ENCODE peak calls at places on chromosome 2, in five cellular contexts. O, E, V, A and R are unnamed samples.

GRCh38 chr2:224775638-224776037 is 59.5 kb upstream of the CCDC195 start:
- DNase-seq in E (no peak), V (no peak), O (no peak), A (no peak), R (no peak)

GRCh38 chr2:26355038-26355995 is 8.7 kb upstream of the ADGRF3 start:
- DNase-seq in O (peak), A (no peak), V (no peak), E (peak), R (peak)

GRCh38 chr2:215171151-215171550 is 32.7 kb upstream of the ABCA12 start:
- DNase-seq in E (no peak), O (peak), A (no peak), V (no peak), R (no peak)

GRCh38 chr2:241895732-241896641 is 26.5 kb downstream of the RTP5 start:
- DNase-seq in O (peak), V (no peak), E (no peak), A (peak), R (no peak)

GRCh38 chr2:229153307-229153706 is 117.8 kb downstream of the PID1 start:
- DNase-seq in O (no peak), V (no peak), A (no peak), E (no peak), R (no peak)

GRCh38 chr2:127455566-127456493 is 37.6 kb downstream of the PROC start:
- DNase-seq in O (no peak), A (no peak), V (no peak), E (no peak), R (no peak)

GRCh38 chr2:176159678-176160250 is 2.7 kb downstream of the HOXD3 start:
- DNase-seq in E (no peak), A (no peak), V (no peak), O (no peak), R (no peak)

GRCh38 chr2:181239400-181239799 is 217.8 kb upstream of the ITGA4 start:
- DNase-seq in A (no peak), O (peak), V (no peak), E (no peak), R (no peak)

GRCh38 chr2:145207884-145208283 is 688.0 kb upstream of the ZEB2 start:
- DNase-seq in V (no peak), A (no peak), E (no peak), O (no peak), R (no peak)

GRCh38 chr2:149152597-149152996 is 114.1 kb downstream of the LYPD6B start:
- DNase-seq in O (no peak), V (no peak), A (no peak), E (no peak), R (no peak)

DNA sequence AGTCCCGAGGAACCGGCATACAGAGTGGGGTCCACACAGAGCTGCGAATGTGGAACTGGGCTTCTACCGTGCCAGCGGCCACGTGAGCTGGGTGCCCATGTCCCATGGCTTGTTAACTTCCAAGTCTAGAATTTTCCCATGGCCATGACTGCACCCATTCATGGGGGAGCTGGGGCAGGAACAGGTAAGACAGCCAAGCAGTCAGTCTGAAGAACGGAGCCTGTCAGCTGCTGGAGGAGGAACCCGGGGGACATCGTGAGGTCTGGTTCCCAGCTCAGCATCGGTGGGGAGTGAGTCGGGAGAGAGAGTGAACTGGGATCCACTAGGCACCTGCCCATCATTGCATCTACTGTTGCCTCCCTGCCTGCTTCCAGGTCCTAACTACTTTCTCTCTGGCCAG is 86.9 kb downstream of the SH3RF3 start:
- DNase-seq in E (no peak), V (no peak), O (no peak), A (no peak), R (no peak)
- H3K27ac ChIP-seq in E (no peak), V (no peak), O (no peak), A (no peak), R (no peak)

GRCh38 chr2:20419007-20419576 is 27.8 kb upstream of the RHOB start:
- DNase-seq in E (no peak), A (peak), V (peak), O (no peak), R (no peak)
- H3K27ac ChIP-seq in E (peak), A (peak), V (peak), O (no peak), R (no peak)

DNA sequence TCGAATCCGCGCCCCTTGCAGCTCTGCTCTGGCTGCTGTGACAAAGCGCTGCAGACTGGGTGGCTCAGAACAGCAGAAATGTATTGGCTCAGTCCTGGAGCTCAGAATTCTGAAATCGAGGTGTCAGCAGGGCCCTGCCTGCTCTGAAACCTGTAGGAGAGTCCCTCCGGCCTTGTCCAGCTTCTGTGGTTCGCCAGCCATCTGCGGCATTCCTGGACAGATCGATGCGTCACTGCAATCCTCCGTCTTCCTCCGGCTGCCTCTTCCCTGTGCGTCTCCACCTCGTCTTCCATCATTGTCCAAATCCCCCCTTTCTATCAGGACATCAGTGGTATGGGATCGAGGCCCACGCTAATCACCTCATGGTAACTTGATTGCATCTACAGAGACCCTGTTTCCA is 115.2 kb downstream of the RNF144A start:
- DNase-seq in O (no peak), V (peak), E (no peak), A (no peak), R (no peak)
- H3K27ac ChIP-seq in O (no peak), V (no peak), E (peak), A (no peak), R (no peak)

GRCh38 chr2:137000790-137001189 is 235.4 kb downstream of the THSD7B start:
- DNase-seq in E (no peak), A (no peak), O (no peak), V (no peak), R (no peak)

GRCh38 chr2:137005173-137005572 is 239.8 kb downstream of the THSD7B start:
- DNase-seq in O (no peak), A (no peak), V (no peak), E (no peak), R (no peak)

GRCh38 chr2:137007905-137008399 is 242.6 kb downstream of the THSD7B start:
- DNase-seq in O (no peak), A (no peak), V (no peak), E (no peak), R (no peak)

GRCh38 chr2:136997550-136997949 is 232.2 kb downstream of the THSD7B start:
- DNase-seq in E (no peak), O (peak), V (no peak), A (no peak), R (no peak)

GRCh38 chr2:137002911-137003310 is 237.6 kb downstream of the THSD7B start:
- DNase-seq in V (no peak), E (no peak), A (no peak), O (no peak), R (no peak)
- H3K27ac ChIP-seq in V (no peak), E (no peak), A (no peak), O (no peak), R (no peak)

DNA sequence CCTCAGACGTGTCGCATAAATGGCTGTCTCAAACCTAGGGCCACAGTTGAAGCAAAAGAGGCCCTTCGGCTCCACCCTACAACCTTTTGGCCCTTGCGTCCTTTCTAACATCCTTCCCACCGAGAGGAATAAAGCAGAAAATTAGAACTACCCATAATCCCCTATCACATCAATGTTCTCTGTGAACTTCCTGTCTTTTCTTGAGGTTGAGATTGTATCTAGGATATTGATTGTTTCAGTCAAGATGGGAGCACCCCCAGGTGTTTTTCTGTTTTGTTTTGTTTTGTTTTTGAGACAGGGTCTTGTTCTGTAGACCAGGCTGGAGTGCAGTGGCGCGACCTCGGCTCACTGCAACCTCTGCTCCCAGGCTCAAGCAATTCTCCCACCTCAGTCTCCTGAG is 23.6 kb downstream of the INPP5D start:
- DNase-seq in A (no peak), O (no peak), V (no peak), E (no peak), R (no peak)
- H3K27ac ChIP-seq in A (peak), O (no peak), V (peak), E (peak), R (no peak)

DNA sequence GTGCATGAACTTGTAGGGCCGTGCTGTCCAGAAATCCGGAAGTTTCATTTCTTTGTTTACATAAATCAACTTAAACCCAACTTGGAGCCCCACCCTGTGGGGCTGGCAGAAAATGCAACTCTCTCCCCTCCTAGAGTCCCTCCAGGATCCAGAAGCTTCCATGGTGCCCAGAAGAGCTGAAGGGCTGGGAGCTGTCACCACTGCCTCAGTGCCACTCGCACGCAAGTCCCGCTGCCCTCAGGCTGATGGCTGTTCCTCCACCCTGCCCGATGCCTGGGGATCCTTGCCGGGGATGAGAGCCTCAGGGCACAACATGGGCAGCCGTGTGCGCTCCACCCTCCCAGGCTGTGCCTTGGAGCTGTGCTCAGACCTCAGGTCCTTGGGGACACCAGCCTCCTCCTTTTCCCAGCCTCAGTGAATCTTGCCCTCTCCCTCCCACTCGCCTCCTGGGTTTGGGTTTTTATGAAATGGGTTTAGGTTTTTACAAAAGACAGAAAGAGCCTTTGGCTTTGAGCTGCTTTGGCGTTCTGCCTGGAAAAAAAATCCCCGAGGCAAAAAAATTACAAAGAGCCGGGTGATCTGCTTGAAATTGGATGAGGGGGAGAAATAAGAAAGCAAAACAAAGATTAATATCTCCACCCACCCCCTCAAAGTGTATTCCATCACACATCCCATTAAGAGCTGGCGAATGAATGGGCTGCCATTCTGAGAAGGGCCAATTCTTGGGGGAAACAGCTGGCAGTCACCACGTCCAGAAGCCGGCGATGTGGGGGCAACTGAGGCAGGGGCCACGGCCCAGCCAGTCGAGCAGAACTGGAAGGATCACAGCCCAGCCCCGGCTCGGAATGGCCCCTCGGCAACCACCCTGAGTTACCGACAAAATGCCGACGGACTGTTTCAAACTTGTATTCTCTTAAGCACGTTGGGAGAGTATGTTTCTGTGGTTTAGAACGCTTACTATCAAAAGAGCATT is 155.4 kb downstream of the TWIST2 start:
- DNase-seq in A (no peak), V (peak), E (no peak), O (peak), R (no peak)
- H3K27ac ChIP-seq in A (peak), V (peak), E (no peak), O (peak), R (no peak)